ENCODE peak calls at places on chromosomes 4 and X, in six cellular contexts. O, F, S, P, V and G are unnamed samples.

GRCh38 chr4:108030332-108030731 is 40.6 kb downstream of the HADH start:
- DNase-seq in S (no peak), V (peak; percentile 72), P (peak; percentile 42), F (no peak), O (no peak), G (no peak)

GRCh38 chr4:174561556-174561955 is 39.3 kb upstream of the HPGD start:
- DNase-seq in V (no peak), O (no peak), F (no peak), S (no peak), P (no peak), G (no peak)

GRCh38 chr4:30744957-30745640 is 24.9 kb downstream of the PCDH7 start:
- DNase-seq in O (no peak), S (no peak), V (no peak), F (no peak), P (no peak), G (no peak)

GRCh38 chrX:125952973-125953372 is 213.1 kb downstream of the DCAF12L2 start:
- DNase-seq in S (no peak), P (no peak), V (no peak), F (no peak), O (no peak), G (no peak)

GRCh38 chr4:8010618-8011017 is 71.0 kb upstream of the AFAP1 start:
- DNase-seq in V (no peak), F (no peak), O (peak; percentile 54), P (peak; percentile 40), S (no peak), G (no peak)

GRCh38 chrX:119763175-119763574 is 4.8 kb downstream of the SOWAHD start:
- DNase-seq in S (no peak), P (no peak), V (no peak), O (no peak), F (no peak), G (no peak)

GRCh38 chr4:23060776-23061175 is 368.0 kb downstream of the GBA3 start:
- DNase-seq in S (no peak), F (no peak), V (no peak), O (no peak), P (peak; percentile 8), G (no peak)

GRCh38 chrX:128759177-128759576 is 707.0 kb upstream of the ACTRT1 start:
- DNase-seq in P (no peak), V (no peak), F (no peak), S (no peak), O (no peak), G (no peak)

GRCh38 chr4:95362066-95362465 is 186.7 kb downstream of the UNC5C start:
- DNase-seq in O (no peak), V (no peak), S (no peak), F (no peak), P (no peak), G (no peak)

DNA sequence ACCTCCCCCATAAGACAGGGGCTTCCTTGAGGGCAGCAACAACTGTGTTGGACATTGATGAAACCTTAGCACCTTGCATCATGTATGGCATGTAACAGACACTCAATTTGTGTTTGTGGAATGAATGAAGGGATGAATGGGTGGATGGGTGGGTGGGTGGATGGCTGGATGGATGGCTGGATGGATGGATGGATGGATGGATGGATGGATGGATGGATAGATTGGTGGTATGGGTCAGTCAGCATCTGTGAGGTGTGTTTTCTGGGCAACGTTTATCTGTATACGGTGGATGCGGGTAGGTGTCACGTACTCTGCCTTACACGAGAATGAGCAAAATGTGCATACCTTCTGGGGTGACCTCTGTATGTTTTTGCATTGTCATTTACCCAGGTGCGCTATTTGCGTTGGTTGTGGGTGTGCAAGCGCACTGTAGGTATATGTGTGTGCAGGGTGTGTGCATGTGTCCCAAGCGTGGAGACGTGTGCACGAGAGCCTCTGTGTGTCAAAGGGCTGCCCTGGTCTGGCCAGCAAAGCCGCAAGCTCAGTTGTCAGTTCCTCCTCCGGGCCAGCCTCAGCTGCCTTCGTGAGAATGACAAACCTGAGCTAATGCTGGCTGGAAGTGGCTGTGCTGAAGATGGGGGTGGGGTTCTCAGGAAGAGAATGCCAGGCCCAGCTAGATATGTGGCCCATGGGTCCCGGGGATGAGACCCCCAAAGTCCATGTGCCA is 26.5 kb downstream of the ELF4 start:
- DNase-seq in S (no peak), V (no peak), O (no peak), F (no peak), P (no peak), G (no peak)
- H3K4me1 ChIP-seq in S (peaks cover 24% of the 10 kb centered on the region), V (peaks cover 3% of the 10 kb centered on the region), O (no peaks in the 10 kb centered on the region), F (peaks cover 41% of the 10 kb centered on the region), P (no peaks in the 10 kb centered on the region), G (no peaks in the 10 kb centered on the region)

GRCh38 chrX:53227224-53227765 is 2.3 kb upstream of the KDM5C start:
- DNase-seq in V (no peak), F (no peak), S (no peak), P (no peak), O (no peak), G (no peak)
- H3K27ac ChIP-seq in V (no peak overlapping the region), F (no peak overlapping the region), S (no peak overlapping the region), P (peak overlapping the region; percentile 4), O (no peak overlapping the region), G (no peak overlapping the region)

DNA sequence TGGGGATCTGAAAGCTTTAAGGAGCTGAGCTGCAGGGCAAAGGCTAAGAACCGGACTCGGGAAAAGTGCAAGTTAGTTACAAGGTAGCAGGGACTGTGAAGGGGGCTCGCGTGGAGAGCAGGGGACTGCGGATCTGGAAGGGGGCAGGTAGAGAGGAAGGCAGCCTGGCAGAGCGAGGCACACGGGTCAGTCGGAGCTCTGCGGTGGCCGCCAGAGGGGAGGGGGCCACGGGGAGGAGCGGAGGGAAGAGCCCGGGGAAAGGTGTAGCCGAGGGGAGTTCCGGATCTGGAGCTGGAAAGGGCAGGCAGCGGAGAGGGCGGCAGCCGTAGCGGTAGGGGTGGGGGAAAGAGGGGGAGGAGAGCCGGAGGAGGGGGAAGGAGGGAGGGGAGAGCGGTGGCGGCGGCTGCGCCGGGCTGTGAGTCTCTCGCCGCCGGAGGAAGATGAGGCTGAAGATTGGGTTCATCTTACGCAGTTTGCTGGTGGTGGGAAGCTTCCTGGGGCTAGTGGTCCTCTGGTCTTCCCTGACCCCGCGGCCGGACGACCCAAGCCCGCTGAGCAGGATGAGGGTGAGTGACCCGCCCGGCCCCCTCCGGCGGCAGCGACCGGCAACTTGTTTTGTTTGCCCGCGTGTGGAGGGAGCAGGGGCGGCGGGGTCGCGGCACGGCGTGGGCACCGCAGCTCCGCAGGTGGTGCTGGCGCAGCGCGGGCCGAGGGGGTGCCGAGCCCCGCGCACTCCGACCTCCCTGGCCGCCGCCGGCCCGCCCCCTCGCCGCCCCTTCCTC is at the start of gene GALNT7:
- DNase-seq in O (peak; percentile 45), V (peak; percentile 88), S (peak; percentile 79), P (peak; percentile 82), F (peak; percentile 56), G (peak; percentile 81)
- H3K4me1 ChIP-seq in O (peaks cover 6% of the 10 kb centered on the region), V (peaks cover 15% of the 10 kb centered on the region), S (peaks cover 23% of the 10 kb centered on the region), P (peaks cover 10% of the 10 kb centered on the region), F (peaks cover 25% of the 10 kb centered on the region), G (peaks cover 3% of the 10 kb centered on the region)

DNA sequence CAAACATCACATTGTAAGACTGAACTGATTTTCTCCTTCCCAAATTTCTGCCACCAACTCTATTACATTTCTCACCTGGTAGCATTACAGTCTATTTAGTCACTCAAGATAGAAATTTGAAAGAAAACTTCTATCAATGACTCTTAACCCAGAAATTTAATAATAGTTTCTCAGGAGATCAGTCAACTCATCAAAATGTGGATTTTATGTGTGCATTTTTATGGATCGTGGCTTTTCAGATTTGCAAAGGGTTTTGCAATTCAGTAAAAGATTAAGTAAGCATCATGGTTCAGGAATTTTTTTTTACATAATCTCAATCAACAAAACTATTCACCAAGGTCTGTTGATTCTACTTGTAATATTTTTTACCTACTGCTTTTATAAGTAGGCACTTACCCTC is 111.1 kb downstream of the CFAP299 start:
- DNase-seq in O (no peak), P (no peak), F (no peak), V (no peak), S (no peak), G (no peak)
- H3K27ac ChIP-seq in O (no peak overlapping the region), P (no peak overlapping the region), F (no peak overlapping the region), V (no peak overlapping the region), S (no peak overlapping the region), G (no peak overlapping the region)

GRCh38 chr4:105630670-105631655 is 77.5 kb downstream of the INTS12 start:
- DNase-seq in V (no peak), S (no peak), P (no peak), O (no peak), F (no peak), G (no peak)
- H3K4me1 ChIP-seq in V (no peaks in the 10 kb centered on the region), S (peaks cover 32% of the 10 kb centered on the region), P (peaks cover 2% of the 10 kb centered on the region), O (peaks cover 12% of the 10 kb centered on the region), F (peaks cover 48% of the 10 kb centered on the region), G (peaks cover 3% of the 10 kb centered on the region)

GRCh38 chr4:40916218-40916555 is 166.4 kb downstream of the NSUN7 start:
- DNase-seq in V (no peak), F (no peak), P (no peak), S (peak; percentile 74), O (no peak), G (no peak)

GRCh38 chr4:40910706-40911105 is 161.0 kb downstream of the NSUN7 start:
- DNase-seq in S (no peak), P (no peak), V (no peak), F (no peak), O (no peak), G (no peak)

GRCh38 chr4:40909363-40909876 is 159.7 kb downstream of the NSUN7 start:
- DNase-seq in F (no peak), P (no peak), O (no peak), S (peak; percentile 72), V (no peak), G (peak; percentile 71)

GRCh38 chr4:40915318-40916217 is 165.8 kb downstream of the NSUN7 start:
- DNase-seq in O (no peak), V (no peak), P (no peak), S (no peak), F (no peak), G (no peak)

DNA sequence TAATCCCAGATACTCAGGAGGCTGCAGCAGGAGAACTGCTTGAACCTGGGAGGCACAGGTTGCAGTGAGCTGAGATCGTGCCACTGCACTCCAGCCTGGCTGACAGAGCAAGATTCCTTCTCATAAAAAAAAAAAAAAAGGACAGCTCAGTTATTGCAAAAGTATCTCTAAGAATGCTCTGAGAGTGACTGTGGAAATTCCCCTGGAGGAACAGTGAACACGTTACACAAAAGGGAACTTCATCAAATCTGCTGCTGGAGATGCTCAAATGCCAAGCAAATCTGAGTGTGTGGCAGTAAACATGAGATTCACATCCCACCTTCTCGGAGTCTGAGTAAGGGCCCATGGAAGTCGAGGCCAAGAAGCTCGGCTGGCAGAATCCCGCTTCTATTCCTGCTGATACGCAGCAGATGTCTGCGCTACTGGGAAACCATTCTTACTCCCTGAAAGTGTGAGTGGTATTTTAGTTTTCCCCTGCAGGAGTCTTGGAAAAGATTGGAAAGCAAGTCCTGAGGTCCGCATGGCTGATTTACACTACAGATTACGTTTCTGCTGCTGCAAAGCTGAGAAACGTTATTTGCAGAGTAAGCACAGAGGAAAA is 162.8 kb downstream of the NSUN7 start:
- DNase-seq in V (no peak), P (no peak), S (no peak), F (no peak), O (no peak), G (no peak)
- H3K27ac ChIP-seq in V (no peak overlapping the region), P (no peak overlapping the region), S (no peak overlapping the region), F (no peak overlapping the region), O (no peak overlapping the region), G (no peak overlapping the region)